ENCODE peak calls at places on chromosomes 6 and 20, in seven cellular contexts. H is HepG2, D is H1, T is SK-N-SH, G is GM12891, X is K562, P is GM12878. E is an unnamed sample.

GRCh38 chr20:9409352-9409751 is 105.0 kb upstream of the LAMP5 start:
- DNase-seq in H (no peak), D (no peak), T (no peak), G (no peak), X (no peak), P (no peak), E (no peak)

GRCh38 chr6:2796884-2797283 is 31.7 kb downstream of the WRNIP1 start:
- DNase-seq in H (no peak), D (no peak), T (no peak), G (no peak), X (no peak), P (no peak), E (no peak)

GRCh38 chr20:46230811-46231282 is 77.5 kb downstream of the CDH22 start:
- DNase-seq in H (peak; percentile 25), D (peak; percentile 83), T (no peak), G (no peak), X (peak; percentile 40), P (no peak), E (no peak)

GRCh38 chr6:145245119-145245518 is 490.2 kb downstream of the EPM2A start:
- DNase-seq in H (no peak), D (no peak), T (no peak), G (no peak), X (no peak), P (no peak), E (no peak)

GRCh38 chr20:38870733-38871559 is 55.3 kb upstream of the FAM83D start:
- DNase-seq in H (no peak), D (no peak), T (no peak), G (no peak), X (no peak), P (no peak), E (no peak)

GRCh38 chr6:133865680-133866079 is 23.2 kb upstream of the TCF21 start:
- DNase-seq in H (no peak), D (no peak), T (no peak), G (no peak), X (no peak), P (no peak), E (no peak)

GRCh38 chr6:107786179-107786578 is 37.9 kb downstream of the SCML4 start:
- DNase-seq in H (no peak), D (peak; percentile 19), T (no peak), G (no peak), X (no peak), P (no peak), E (no peak)

GRCh38 chr6:84033523-84034451 is at the start of gene MRAP2:
- DNase-seq in H (no peak), D (peak; percentile 78), T (peak; percentile 84), G (peak; percentile 32), X (peak; percentile 73), P (no peak), E (no peak)

GRCh38 chr6:149934249-149935156 is 7.3 kb upstream of the ULBP2 start:
- DNase-seq in H (peak; percentile 64), D (peak; percentile 77), T (peak; percentile 57), G (no peak), X (peak; percentile 61), P (peak; percentile 34), E (no peak)

GRCh38 chr6:26131618-26132017 is 44.4 kb downstream of the HFE start:
- DNase-seq in H (no peak), D (no peak), T (no peak), G (no peak), X (no peak), P (no peak), E (no peak)

GRCh38 chr20:40511478-40511877 is 177.6 kb downstream of the MAFB start:
- DNase-seq in H (no peak), D (no peak), T (no peak), G (no peak), X (no peak), P (no peak), E (no peak)
- TF ChIP-seq POLR2AphosphoS5 in H (no peak), D (no peak), T (no peak), G (no peak), X (no peak), P (no peak), E (no peak)

GRCh38 chr20:51768759-51769517 is 748 bp upstream of the ATP9A start:
- DNase-seq in H (no peak), D (no peak), T (no peak), G (no peak), X (no peak), P (no peak), E (no peak)

GRCh38 chr20:51769941-51770615 is 1.9 kb upstream of the ATP9A start:
- DNase-seq in H (no peak), D (no peak), T (no peak), G (no peak), X (no peak), P (no peak), E (no peak)

GRCh38 chr20:51763965-51764602 is 4.1 kb downstream of the ATP9A start:
- DNase-seq in H (no peak), D (no peak), T (no peak), G (no peak), X (no peak), P (no peak), E (no peak)

GRCh38 chr20:51767018-51767866 is 948 bp downstream of the ATP9A start:
- DNase-seq in H (peak; percentile 83), D (peak; percentile 88), T (peak; percentile 90), G (peak; percentile 25), X (peak; percentile 38), P (no peak), E (no peak)

DNA sequence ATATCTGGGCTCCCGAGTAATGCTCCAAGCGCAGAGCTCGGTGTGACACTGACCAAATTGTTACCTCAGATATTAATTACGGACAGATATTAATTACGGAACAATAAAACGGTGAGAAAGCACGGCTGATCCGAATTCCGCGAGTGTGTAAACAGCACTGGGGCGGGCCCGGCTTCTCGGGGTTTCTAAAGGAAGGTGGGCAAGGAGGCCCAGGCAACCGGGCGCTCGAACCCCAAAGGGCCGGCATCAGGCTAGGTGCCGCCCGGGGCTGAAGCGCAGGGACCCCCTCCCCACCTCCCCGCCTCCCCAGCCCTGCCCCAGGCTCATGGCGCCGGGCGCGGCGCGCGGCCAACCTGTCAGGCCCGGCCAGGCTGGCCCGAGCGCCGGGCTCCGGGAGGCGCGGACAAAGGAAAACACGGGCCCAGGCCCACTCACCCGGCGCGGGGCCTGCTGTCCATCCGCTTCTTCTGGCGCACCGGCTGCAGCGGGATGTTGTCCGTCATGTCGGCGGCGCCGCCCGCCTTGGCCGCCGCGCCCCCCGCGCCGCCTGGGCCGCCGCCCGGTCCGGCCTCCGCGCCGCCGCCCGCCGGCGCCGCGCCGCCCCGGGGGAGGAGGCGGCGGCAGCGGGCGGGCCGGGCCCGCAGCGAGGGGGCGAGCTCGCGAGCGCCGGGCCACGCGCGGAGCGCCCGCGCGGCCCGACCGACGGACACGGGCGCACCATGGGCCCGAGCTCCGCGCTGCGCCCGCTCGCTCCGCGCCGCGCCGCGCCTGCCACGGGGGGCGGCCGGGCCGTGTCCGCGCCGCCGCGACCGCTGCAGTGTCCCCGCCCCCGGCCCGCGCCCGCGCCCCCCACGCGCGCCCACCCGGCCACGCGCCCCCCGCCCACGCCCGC is at the start of gene ATP9A:
- DNase-seq in H (no peak), D (peak; percentile 61), T (peak; percentile 78), G (no peak), X (no peak), P (no peak), E (no peak)
- TF ChIP-seq TAF1 in H (no peak), D (no peak), T (no peak), G (no peak), X (no peak), P (no peak), E (no peak)

DNA sequence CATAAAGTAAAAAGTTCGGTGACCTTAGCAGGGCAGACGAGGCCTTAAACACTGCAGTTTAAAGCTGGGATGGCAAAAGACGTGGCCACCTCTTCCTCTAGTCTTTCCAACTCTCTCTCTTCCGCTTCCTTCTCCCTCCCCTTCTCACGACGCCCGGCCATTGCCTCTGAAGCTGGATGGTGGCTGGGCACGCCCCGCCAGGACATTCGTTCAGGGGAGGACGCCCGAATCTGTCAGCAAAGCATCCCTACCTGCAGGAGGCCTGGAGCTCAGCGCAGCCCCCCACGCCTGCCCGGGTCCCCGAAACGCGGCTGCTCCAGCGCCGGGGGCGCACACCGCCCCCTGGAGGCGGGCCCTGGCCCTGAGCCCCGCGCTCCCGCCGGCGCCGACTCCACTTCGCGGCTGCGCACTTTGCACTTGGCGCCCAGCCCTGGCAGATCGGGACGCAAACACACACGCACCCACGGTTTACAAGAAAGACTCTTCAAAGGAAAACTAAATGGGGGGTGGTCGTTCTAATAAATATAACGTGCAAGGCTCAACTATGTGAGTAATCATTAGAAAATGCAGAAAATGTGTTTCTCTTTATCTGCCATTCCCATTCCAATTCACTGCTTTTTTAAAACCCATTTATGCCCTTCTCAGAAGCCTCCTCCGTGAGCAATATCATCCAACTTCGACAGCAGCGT is 54.7 kb upstream of the FOXC1 start:
- DNase-seq in H (no peak), D (no peak), T (peak; percentile 77), G (peak; percentile 78), X (no peak), P (no peak), E (peak; percentile 72)
- TF ChIP-seq POLR2AphosphoS5 in H (no peak), D (no peak), T (no peak), G (no peak), X (no peak), P (no peak), E (no peak)

DNA sequence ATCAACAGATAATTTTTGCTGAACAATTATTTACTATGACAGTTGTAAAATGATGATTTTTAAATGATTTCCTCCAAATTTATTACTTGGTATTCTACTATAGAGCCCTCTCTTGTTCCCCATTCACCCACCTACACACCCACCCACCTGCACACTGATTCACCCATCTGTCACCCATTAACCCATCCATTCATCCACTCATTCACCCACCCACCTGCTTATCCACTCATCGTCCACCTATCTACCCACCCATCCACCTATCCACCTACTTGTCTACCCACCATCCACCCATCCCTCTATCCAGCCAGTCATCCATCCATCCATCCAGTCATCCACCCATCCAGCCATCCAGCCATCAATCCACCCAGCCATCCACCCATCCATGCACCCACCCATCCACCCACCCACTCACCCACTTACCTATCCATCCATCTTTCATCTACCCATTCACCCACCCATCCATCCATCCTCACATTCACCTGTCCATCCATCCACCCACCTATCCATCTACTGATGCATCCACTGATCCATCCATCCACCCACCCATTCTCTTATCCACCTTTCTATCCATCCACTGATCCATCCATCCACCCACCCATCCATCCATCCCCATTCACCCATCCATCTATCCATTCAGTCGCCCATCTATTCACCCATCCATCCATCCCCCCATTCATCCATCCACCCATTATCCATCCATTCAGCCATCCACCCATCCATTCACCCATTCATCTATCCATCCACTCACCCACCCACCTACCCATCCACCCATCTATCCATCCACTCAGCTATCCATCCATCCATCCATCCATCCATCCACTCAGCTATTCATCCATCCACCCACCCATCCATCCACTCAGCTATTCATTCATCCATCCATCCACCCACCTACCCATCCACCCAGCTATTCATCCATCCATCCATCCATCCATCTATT is 72.0 kb downstream of the SYNJ2 start:
- DNase-seq in H (no peak), D (no peak), T (no peak), G (no peak), X (no peak), P (no peak), E (no peak)
- TF ChIP-seq TAF1 in H (no peak), D (no peak), T (no peak), G (no peak), X (no peak), P (no peak), E (no peak)

DNA sequence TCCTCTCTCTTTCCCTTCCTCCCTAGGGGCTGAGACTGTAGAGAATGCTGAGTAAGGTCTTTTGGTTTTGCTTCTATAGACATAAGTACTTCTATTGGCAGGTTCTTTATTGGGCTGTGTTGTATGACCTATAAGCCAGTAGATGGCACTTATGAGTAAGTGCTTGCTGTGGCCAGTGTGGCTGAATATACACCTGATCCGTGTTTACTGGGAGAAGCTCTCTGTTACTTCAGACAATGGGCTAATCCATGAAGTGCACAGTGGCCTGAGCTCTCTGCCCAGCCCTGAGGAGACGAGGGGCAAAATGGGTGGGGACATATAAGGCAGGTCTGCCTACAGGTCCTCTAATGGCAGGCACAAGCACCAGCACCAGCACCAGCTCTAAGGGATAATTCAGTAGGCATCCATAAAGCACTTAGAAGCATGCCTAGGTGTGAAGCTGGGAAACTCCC is 610.3 kb downstream of the RNF144B start:
- DNase-seq in H (peak; percentile 58), D (peak; percentile 48), T (peak; percentile 31), G (peak; percentile 3), X (peak; percentile 9), P (no peak), E (no peak)
- TF ChIP-seq POLR2AphosphoS5 in H (no peak), D (no peak), T (no peak), G (no peak), X (no peak), P (no peak), E (no peak)

E was measured in GM12892.